ENCODE peak calls at places on chromosome 17, in five cellular contexts. X is H1, Q is trophoblast cell, A is neuronal stem cell, R is mesenchymal stem cell. L is an unnamed sample.

GRCh38 chr17:4806770-4807533 is at the start of gene PLD2:
- DNase-seq in A (peak), R (peak), X (peak), Q (peak), L (peak)

GRCh38 chr17:76388966-76389888 is 4.8 kb downstream of the SPHK1 start:
- DNase-seq in R (no peak), Q (no peak), A (no peak), X (no peak), L (peak)

GRCh38 chr17:47872019-47872650 is 21.2 kb upstream of the SP6 start:
- DNase-seq in X (no peak), A (no peak), Q (no peak), R (no peak), L (peak)

GRCh38 chr17:60077672-60078519 is 825 bp downstream of the HEATR6 start:
- DNase-seq in Q (no peak), X (no peak), A (no peak), R (peak), L (no peak)

GRCh38 chr17:32828822-32829221 is 48.1 kb downstream of the MYO1D start:
- DNase-seq in X (no peak), Q (no peak), A (no peak), R (no peak), L (no peak)

GRCh38 chr17:30824002-30824355 is 513 bp downstream of the CRLF3 start:
- DNase-seq in R (no peak), A (no peak), X (no peak), Q (no peak), L (no peak)

GRCh38 chr17:58492238-58493121 is 4.3 kb upstream of the HSF5 start:
- DNase-seq in R (no peak), A (no peak), X (peak), Q (peak), L (no peak)

GRCh38 chr17:80910043-80910442 is 81.6 kb upstream of the CHMP6 start:
- DNase-seq in Q (no peak), X (no peak), R (no peak), A (no peak), L (no peak)

GRCh38 chr17:73548620-73549311 is 95.5 kb downstream of the SDK2 start:
- DNase-seq in A (no peak), Q (peak), X (no peak), R (no peak), L (no peak)

GRCh38 chr17:60601443-60602384 is 1.7 kb downstream of the PPM1D start:
- DNase-seq in A (peak), Q (no peak), R (peak), X (peak), L (peak)

GRCh38 chr17:33163827-33164555 is 129.1 kb downstream of the ASIC2 start:
- DNase-seq in Q (no peak), X (no peak), R (no peak), A (no peak), L (no peak)

GRCh38 chr17:82767041-82767754 is 15.3 kb downstream of the TBCD start:
- DNase-seq in R (peak), Q (peak), X (peak), A (no peak), L (peak)

GRCh38 chr17:4854181-4854681 is 21.1 kb downstream of the MINK1 start:
- DNase-seq in X (no peak), A (no peak), Q (peak), R (no peak), L (no peak)

GRCh38 chr17:81509687-81510523 is 2.7 kb downstream of the ACTG1 start:
- DNase-seq in X (no peak), R (no peak), Q (no peak), A (no peak), L (peak)

GRCh38 chr17:67779098-67779672 is 46.1 kb upstream of the BPTF start:
- DNase-seq in X (peak), A (peak), Q (no peak), R (peak), L (peak)

GRCh38 chr17:41444640-41445039 is 3.9 kb upstream of the KRT38 start:
- DNase-seq in Q (no peak), X (no peak), R (no peak), A (no peak), L (no peak)

GRCh38 chr17:75241996-75242460 is 19.4 kb downstream of the GGA3 start:
- DNase-seq in X (no peak), Q (no peak), R (no peak), A (no peak), L (no peak)

GRCh38 chr17:32909787-32910369 is 18.1 kb upstream of the TMEM98 start:
- DNase-seq in A (peak), X (peak), R (peak), Q (peak), L (peak)

GRCh38 chr17:40499551-40500189 is 1.8 kb downstream of the TNS4 start:
- DNase-seq in R (peak), A (no peak), Q (peak), X (peak), L (peak)

GRCh38 chr17:80762076-80762475 is 217.4 kb downstream of the RPTOR start:
- DNase-seq in R (no peak), Q (no peak), X (no peak), A (no peak), L (no peak)

GRCh38 chr17:67514998-67515397 is 137.9 kb downstream of the PITPNC1 start:
- DNase-seq in A (no peak), R (no peak), X (no peak), Q (no peak), L (peak)

GRCh38 chr17:83179811-83180210 is 100.4 kb downstream of the METRNL start:
- DNase-seq in R (no peak), X (peak), A (no peak), Q (no peak), L (peak)

GRCh38 chr17:59423903-59424302 is 92.4 kb downstream of the YPEL2 start:
- DNase-seq in Q (no peak), X (no peak), R (no peak), A (no peak), L (no peak)

GRCh38 chr17:64498308-64499203 is 1.7 kb upstream of the POLG2 start:
- DNase-seq in R (peak), Q (no peak), X (no peak), A (no peak), L (no peak)

GRCh38 chr17:55609737-55610201 is 98.5 kb upstream of the SMIM36 start:
- DNase-seq in X (no peak), Q (no peak), R (peak), A (no peak), L (no peak)

GRCh38 chr17:62206550-62206949 is 141.5 kb upstream of the MED13 start:
- DNase-seq in R (peak), X (no peak), A (no peak), Q (no peak), L (no peak)

GRCh38 chr17:53472586-53472985 is 350.1 kb upstream of the KIF2B start:
- DNase-seq in X (no peak), R (peak), A (no peak), Q (no peak), L (no peak)

GRCh38 chr17:40100419-40100668 is at the start of gene NR1D1:
- DNase-seq in R (no peak), A (no peak), Q (no peak), X (no peak), L (no peak)

GRCh38 chr17:40760105-40761016 is 5.2 kb upstream of the KRT25 start:
- DNase-seq in A (no peak), R (no peak), Q (no peak), X (no peak), L (no peak)

GRCh38 chr17:40730974-40731373 is 24.2 kb downstream of the KRT25 start:
- DNase-seq in Q (no peak), A (no peak), R (no peak), X (no peak), L (no peak)

GRCh38 chr17:32931686-32932085 is 3.7 kb downstream of the TMEM98 start:
- DNase-seq in A (no peak), Q (no peak), R (no peak), X (no peak), L (no peak)

GRCh38 chr17:40779181-40779909 is 3.0 kb downstream of the KRT27 start:
- DNase-seq in X (no peak), Q (peak), A (no peak), R (no peak), L (peak)

GRCh38 chr17:64130559-64131001 is 636 bp upstream of the ERN1 start:
- DNase-seq in X (no peak), R (peak), A (no peak), Q (peak), L (no peak)

GRCh38 chr17:46820592-46821450 is 2.3 kb upstream of the WNT3 start:
- DNase-seq in Q (no peak), R (no peak), X (no peak), A (no peak), L (peak)
- H2BK12ac ChIP-seq in Q (peak), R (no peak), X (peak), A (no peak), L (no peak)

GRCh38 chr17:21289175-21289901 is 4.8 kb downstream of the MAP2K3 start:
- DNase-seq in R (no peak), A (no peak), X (no peak), Q (no peak), L (no peak)

GRCh38 chr17:21286771-21287702 is 2.5 kb downstream of the MAP2K3 start:
- DNase-seq in X (no peak), A (no peak), R (no peak), Q (peak), L (no peak)

GRCh38 chr17:21286066-21286770 is 1.7 kb downstream of the MAP2K3 start:
- DNase-seq in A (no peak), X (no peak), Q (peak), R (peak), L (no peak)

GRCh38 chr17:21288581-21289017 is 4.1 kb downstream of the MAP2K3 start:
- DNase-seq in X (no peak), A (no peak), Q (no peak), R (peak), L (no peak)

GRCh38 chr17:21287703-21288449 is 3.4 kb downstream of the MAP2K3 start:
- DNase-seq in X (no peak), R (peak), A (no peak), Q (peak), L (no peak)
- H2BK5ac ChIP-seq in X (no peak), R (peak), A (no peak), Q (no peak), L (no peak)

DNA sequence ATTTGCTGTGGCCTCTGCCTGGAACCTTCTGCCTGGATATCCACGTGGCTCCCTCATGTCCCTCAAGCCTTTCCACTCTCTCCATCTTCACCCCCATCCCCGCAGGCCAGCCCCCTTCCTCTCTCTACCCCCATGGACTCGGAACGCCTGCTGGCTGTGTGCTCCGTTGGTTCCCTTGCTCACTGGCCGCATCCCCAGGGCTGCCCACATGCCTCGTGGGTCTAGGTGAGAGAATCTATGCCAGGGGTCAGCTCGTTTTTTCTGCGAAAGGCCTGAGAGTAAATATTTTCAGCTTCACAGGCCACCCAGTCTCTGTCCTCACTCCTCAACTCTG is 12.0 kb downstream of the SLC5A10 start:
- DNase-seq in R (no peak), A (no peak), X (no peak), Q (peak), L (no peak)
- H2BK12ac ChIP-seq in R (no peak), A (peak), X (no peak), Q (no peak), L (no peak)

DNA sequence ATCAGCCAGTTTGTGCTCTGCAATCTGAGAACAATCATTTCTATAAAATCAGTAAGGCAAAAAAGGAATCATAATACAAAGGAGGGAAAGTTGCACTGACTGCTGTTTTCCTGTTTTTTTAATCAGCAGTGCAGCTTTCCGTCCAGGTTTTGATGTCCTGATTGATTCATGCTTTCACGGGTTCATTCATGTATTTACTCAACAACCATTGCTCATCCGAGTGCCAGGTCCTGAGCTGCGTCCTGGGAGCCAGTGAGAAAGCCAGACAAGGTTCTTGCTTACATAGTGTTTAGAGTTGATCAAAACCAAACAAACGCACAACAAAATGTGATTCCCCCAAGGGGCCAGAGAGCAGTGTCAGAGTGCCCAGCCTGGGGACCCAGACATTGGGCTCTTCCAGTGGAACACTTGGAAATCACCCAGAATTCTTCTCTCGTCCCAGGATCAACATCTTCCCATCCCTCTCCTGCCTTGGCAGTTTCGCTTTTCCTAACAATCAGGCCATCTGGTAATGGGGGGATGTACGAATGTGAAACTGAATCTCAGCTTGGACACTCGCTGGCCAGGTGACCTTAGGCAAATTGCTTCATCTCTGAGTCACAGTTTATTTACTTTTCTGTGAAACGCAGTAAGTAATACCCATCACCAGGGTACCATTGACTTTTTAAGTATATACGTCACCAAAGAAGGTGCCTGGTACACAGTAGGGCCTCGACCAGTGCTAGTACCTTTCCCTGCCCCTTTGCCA is 13.3 kb upstream of the C1QL1 start:
- DNase-seq in A (no peak), Q (no peak), X (no peak), R (peak), L (no peak)
- H2BK5ac ChIP-seq in A (no peak), Q (no peak), X (no peak), R (no peak), L (no peak)

GRCh38 chr17:17723354-17724261 is 42.4 kb downstream of the RAI1 start:
- DNase-seq in R (peak), A (no peak), X (peak), Q (peak), L (peak)

GRCh38 chr17:17722906-17723353 is 41.7 kb downstream of the RAI1 start:
- DNase-seq in A (no peak), R (no peak), X (no peak), Q (no peak), L (no peak)

GRCh38 chr17:17725853-17726720 is 44.8 kb downstream of the RAI1 start:
- DNase-seq in A (no peak), R (peak), Q (no peak), X (no peak), L (no peak)

GRCh38 chr17:17724991-17725852 is 44.0 kb downstream of the RAI1 start:
- DNase-seq in A (peak), R (peak), Q (no peak), X (peak), L (peak)

GRCh38 chr17:17724307-17724921 is 43.2 kb downstream of the RAI1 start:
- DNase-seq in X (peak), R (peak), Q (no peak), A (peak), L (peak)
- H2BK12ac ChIP-seq in X (no peak), R (peak), Q (peak), A (peak), L (no peak)

DNA sequence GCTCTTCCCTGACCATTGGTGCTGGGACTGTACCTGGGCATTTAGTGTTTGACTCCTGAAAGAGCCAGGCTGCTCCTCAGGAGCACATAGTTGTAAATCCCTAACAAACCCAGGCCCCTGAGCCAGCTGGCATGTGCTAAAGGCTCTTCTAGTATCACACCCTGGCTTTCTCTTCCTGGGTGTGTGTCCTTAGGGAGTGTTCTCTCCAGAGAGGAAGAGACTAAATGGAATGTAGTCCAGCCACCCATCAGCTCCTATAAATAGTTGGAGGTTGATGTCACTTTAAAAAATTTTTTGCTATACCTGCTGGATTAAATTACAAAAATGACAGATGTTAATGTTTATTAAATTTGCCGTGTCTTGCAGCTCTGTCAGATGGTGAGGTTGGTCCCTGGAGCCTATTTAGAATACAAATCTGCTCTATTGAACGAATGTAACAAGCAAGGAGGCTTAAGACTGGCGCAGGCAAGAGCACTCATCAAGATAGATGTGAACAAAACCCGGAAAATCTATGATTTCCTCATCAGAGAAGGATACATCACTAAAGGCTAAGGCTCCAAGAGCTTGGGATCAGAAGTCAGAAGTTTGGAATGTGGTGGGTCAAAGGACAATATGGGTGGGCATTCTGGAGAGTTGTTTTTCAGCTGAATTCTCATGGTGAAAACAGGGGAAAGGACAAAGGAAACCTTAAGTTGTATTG is 13.1 kb upstream of the DUSP14 start:
- DNase-seq in Q (peak), R (peak), X (no peak), A (no peak), L (no peak)
- H2BK5ac ChIP-seq in Q (peak), R (no peak), X (no peak), A (no peak), L (no peak)

L was measured in H9.